ENCODE peak calls at places on chromosomes 5 and 9, in five cellular contexts. Q is heart left ventricle, D is PC-9, U is hepatocyte, Y is HL-60. J is an unnamed sample.

GRCh38 chr5:18141260-18141659 is 507.0 kb downstream of the TAF11L14 start:
- DNase-seq in Q (no peak), U (no peak), Y (no peak), D (no peak), J (no peak)

GRCh38 chr5:82793808-82794419 is 283.3 kb downstream of the TMEM167A start:
- DNase-seq in U (no peak), Y (no peak), D (no peak), Q (no peak), J (peak)

GRCh38 chr5:73853091-73853490 is 227.1 kb downstream of the ARHGEF28 start:
- DNase-seq in Q (no peak), U (no peak), Y (no peak), D (peak), J (peak)

GRCh38 chr5:19240150-19240549 is 747.9 kb downstream of the CDH18 start:
- DNase-seq in D (peak), Q (no peak), U (no peak), Y (no peak), J (no peak)

GRCh38 chr5:167778228-167778627 is 513.2 kb upstream of the WWC1 start:
- DNase-seq in D (no peak), Y (no peak), U (no peak), Q (no peak), J (no peak)

GRCh38 chr5:158869092-158869491 is 230.6 kb downstream of the EBF1 start:
- DNase-seq in Q (no peak), D (no peak), Y (no peak), U (no peak), J (no peak)

GRCh38 chr9:133341369-133342082 is 5.5 kb upstream of the SURF6 start:
- DNase-seq in Y (no peak), U (no peak), D (no peak), Q (peak), J (no peak)

GRCh38 chr5:83895860-83896259 is 175.2 kb upstream of the HAPLN1 start:
- DNase-seq in D (no peak), U (no peak), Q (no peak), Y (no peak), J (no peak)

GRCh38 chr5:55597014-55597981 is 62.5 kb upstream of the PLPP1 start:
- DNase-seq in D (no peak), U (peak), Y (no peak), Q (peak), J (no peak)

GRCh38 chr5:29148073-29148472 is 2045.4 kb upstream of the CDH6 start:
- DNase-seq in D (no peak), U (no peak), Q (no peak), Y (no peak), J (no peak)

GRCh38 chr9:137960496-137960895 is 82.9 kb downstream of the CACNA1B start:
- DNase-seq in U (no peak), D (no peak), Q (peak), Y (no peak), J (no peak)

GRCh38 chr5:62593331-62593730 is 14.7 kb downstream of the LRRC70 start:
- DNase-seq in U (no peak), Y (no peak), Q (no peak), D (no peak), J (no peak)

GRCh38 chr9:134637241-134637640 is 4.4 kb upstream of the COL5A1 start:
- DNase-seq in U (no peak), D (no peak), Y (no peak), Q (peak), J (no peak)

GRCh38 chr5:67393211-67393610 is 196.6 kb upstream of the CD180 start:
- DNase-seq in U (no peak), Y (no peak), D (no peak), Q (no peak), J (no peak)

GRCh38 chr9:32486839-32487562 is 39.0 kb downstream of the RIGI start:
- DNase-seq in D (no peak), Y (no peak), U (no peak), Q (no peak), J (no peak)

GRCh38 chr5:159911349-159911748 is 4.9 kb upstream of the ADRA1B start:
- DNase-seq in U (peak), Y (no peak), D (peak), Q (no peak), J (peak)

GRCh38 chr5:142412581-142412980 is 87.8 kb upstream of the SPRY4 start:
- DNase-seq in D (no peak), Y (no peak), U (no peak), Q (no peak), J (no peak)

GRCh38 chr9:120267929-120268328 is 312.0 kb downstream of the CDK5RAP2 start:
- DNase-seq in U (no peak), D (no peak), Y (no peak), Q (no peak), J (no peak)

GRCh38 chr5:93578813-93579560 is 2.0 kb downstream of the NR2F1-AS1 start:
- DNase-seq in U (no peak), Y (no peak), Q (peak), D (peak), J (peak)

GRCh38 chr5:138111937-138112336 is 27.3 kb downstream of the NME5 start:
- DNase-seq in Q (no peak), U (no peak), Y (no peak), D (peak), J (no peak)

GRCh38 chr5:149152317-149152746 is 11.0 kb downstream of the ABLIM3 start:
- DNase-seq in Y (no peak), Q (no peak), U (peak), D (no peak), J (peak)

GRCh38 chr5:88677502-88677901 is 205.5 kb downstream of the MEF2C start:
- DNase-seq in Q (no peak), U (no peak), D (no peak), Y (no peak), J (no peak)

GRCh38 chr5:160363122-160363521 is 7.3 kb downstream of the C1QTNF2 start:
- DNase-seq in Y (no peak), D (no peak), Q (no peak), U (peak), J (no peak)

GRCh38 chr5:56099346-56099745 is 104.6 kb upstream of the IL6ST start:
- DNase-seq in D (no peak), Q (no peak), Y (no peak), U (no peak), J (no peak)

GRCh38 chr5:135691116-135691515 is 112.3 kb upstream of the CXCL14 start:
- DNase-seq in Y (no peak), Q (no peak), U (peak), D (no peak), J (no peak)
- TF ChIP-seq CTCF in Y (no peak), Q (no peak), U (no peak), D (no peak), J (no peak)

GRCh38 chr5:8114597-8115266 is 245.8 kb downstream of the MTRR start:
- DNase-seq in U (no peak), Q (no peak), Y (no peak), D (no peak), J (no peak)
- TF ChIP-seq CTCF in U (no peak), Q (no peak), Y (no peak), D (no peak), J (no peak)

GRCh38 chr5:134413046-134413445 is 1.4 kb upstream of the CDKN2AIPNL start:
- DNase-seq in D (no peak), Q (no peak), Y (no peak), U (no peak), J (no peak)

GRCh38 chr5:134410822-134411221 is 859 bp downstream of the CDKN2AIPNL start:
- DNase-seq in D (no peak), Q (no peak), U (no peak), Y (no peak), J (no peak)

GRCh38 chr5:134409321-134409720 is 2.4 kb downstream of the CDKN2AIPNL start:
- DNase-seq in Q (no peak), D (no peak), Y (no peak), U (no peak), J (no peak)

GRCh38 chr5:134411228-134411545 is 494 bp downstream of the CDKN2AIPNL start:
- DNase-seq in D (no peak), Q (no peak), U (no peak), Y (no peak), J (no peak)

DNA sequence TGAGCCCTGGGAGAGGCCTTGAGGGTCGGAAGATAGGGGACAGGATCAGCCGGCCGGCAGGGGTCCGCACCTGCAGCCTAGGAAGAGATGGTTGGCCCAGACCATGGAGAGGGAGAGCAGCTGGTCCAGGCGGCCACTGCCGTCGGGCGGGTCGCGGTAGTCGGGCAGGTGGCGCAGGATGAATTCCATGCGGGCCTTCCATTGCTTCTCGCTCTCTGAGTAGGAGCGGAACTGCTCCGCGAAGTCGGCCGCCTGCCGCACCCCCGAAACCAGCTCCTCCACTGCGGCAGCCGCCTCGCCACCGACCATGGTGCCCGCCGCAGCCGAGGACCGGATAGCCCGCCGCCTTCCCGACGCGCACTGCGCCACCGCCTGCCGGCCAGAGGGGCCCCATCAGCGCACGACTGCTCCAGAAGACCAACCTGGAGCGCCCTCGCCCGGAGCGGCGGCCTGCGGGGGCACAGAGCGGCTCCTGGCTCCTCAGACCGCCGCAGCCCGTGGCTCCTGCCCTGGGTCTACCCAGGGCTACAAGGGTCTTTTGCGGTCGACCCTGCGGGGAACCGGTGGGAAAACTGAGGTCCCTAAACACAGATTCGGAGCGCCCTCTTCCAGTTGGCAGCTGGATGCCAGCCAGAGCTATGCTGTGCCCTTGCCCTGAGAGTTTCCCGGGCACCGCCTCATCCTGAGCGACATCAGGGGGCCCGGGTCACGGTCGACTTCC is at the start of gene CDKN2AIPNL:
- DNase-seq in D (peak), Q (peak), U (peak), Y (peak), J (peak)
- TF ChIP-seq CTCF in D (peak), Q (peak), U (peak), Y (no peak), J (peak)

GRCh38 chr9:129174724-129175514 is 3.1 kb downstream of the IER5L start:
- DNase-seq in Y (peak), Q (peak), U (peak), D (peak), J (peak)
- TF ChIP-seq CTCF in Y (no peak), Q (peak), U (no peak), D (no peak), J (no peak)

GRCh38 chr9:107340920-107341632 is 58.0 kb downstream of the RAD23B start:
- DNase-seq in U (peak), Q (peak), Y (peak), D (peak), J (peak)
- TF ChIP-seq CTCF in U (peak), Q (peak), Y (peak), D (peak), J (peak)

GRCh38 chr9:4069457-4070162 is 230.3 kb downstream of the GLIS3 start:
- DNase-seq in Y (no peak), U (no peak), D (no peak), Q (no peak), J (no peak)

GRCh38 chr9:4068914-4069313 is 231.0 kb downstream of the GLIS3 start:
- DNase-seq in Y (no peak), Q (no peak), D (no peak), U (no peak), J (no peak)

GRCh38 chr9:4070266-4070665 is 229.6 kb downstream of the GLIS3 start:
- DNase-seq in U (no peak), D (no peak), Y (no peak), Q (no peak), J (no peak)

GRCh38 chr9:4077499-4078102 is 222.3 kb downstream of the GLIS3 start:
- DNase-seq in U (peak), Y (no peak), D (no peak), Q (peak), J (peak)

GRCh38 chr9:4073371-4073770 is 226.5 kb downstream of the GLIS3 start:
- DNase-seq in U (no peak), Q (no peak), Y (no peak), D (no peak), J (peak)
- TF ChIP-seq CTCF in U (no peak), Q (no peak), Y (peak), D (peak), J (no peak)

GRCh38 chr9:114775121-114775520 is 30.7 kb downstream of the TNFSF15 start:
- DNase-seq in U (no peak), D (no peak), Q (no peak), Y (no peak), J (no peak)

GRCh38 chr9:114770991-114771390 is 34.8 kb downstream of the TNFSF15 start:
- DNase-seq in Q (no peak), U (no peak), D (no peak), Y (no peak), J (no peak)

GRCh38 chr9:114771901-114772300 is 33.9 kb downstream of the TNFSF15 start:
- DNase-seq in U (no peak), D (no peak), Y (no peak), Q (no peak), J (no peak)

GRCh38 chr9:114774504-114774903 is 31.3 kb downstream of the TNFSF15 start:
- DNase-seq in U (no peak), D (no peak), Y (no peak), Q (no peak), J (no peak)

DNA sequence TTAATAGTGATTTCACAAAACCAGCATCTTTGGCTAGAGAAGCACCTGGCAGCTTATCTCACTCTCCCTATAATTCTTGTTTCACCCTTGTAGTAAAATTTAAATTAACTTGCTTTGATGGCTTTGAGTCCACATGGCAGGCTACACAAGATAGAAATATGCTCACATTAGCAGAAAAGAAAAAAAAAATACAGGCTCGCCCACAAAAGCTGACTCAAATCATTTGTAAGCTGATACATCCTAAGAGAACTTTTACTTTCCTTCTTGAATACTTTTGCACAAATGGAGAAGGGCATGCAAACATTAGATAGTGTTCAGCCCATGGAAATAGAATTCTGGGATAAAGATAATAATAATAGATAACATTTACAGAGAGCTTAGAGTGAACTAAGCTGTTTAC is 36.2 kb downstream of the TNFSF15 start:
- DNase-seq in Y (no peak), U (no peak), Q (no peak), D (no peak), J (no peak)
- TF ChIP-seq CTCF in Y (no peak), U (no peak), Q (no peak), D (no peak), J (no peak)

GRCh38 chr5:107668933-107669542 is 1.7 kb downstream of the EFNA5 start:
- DNase-seq in D (no peak), Y (no peak), U (peak), Q (peak), J (no peak)
- TF ChIP-seq CTCF in D (no peak), Y (no peak), U (no peak), Q (no peak), J (no peak)

DNA sequence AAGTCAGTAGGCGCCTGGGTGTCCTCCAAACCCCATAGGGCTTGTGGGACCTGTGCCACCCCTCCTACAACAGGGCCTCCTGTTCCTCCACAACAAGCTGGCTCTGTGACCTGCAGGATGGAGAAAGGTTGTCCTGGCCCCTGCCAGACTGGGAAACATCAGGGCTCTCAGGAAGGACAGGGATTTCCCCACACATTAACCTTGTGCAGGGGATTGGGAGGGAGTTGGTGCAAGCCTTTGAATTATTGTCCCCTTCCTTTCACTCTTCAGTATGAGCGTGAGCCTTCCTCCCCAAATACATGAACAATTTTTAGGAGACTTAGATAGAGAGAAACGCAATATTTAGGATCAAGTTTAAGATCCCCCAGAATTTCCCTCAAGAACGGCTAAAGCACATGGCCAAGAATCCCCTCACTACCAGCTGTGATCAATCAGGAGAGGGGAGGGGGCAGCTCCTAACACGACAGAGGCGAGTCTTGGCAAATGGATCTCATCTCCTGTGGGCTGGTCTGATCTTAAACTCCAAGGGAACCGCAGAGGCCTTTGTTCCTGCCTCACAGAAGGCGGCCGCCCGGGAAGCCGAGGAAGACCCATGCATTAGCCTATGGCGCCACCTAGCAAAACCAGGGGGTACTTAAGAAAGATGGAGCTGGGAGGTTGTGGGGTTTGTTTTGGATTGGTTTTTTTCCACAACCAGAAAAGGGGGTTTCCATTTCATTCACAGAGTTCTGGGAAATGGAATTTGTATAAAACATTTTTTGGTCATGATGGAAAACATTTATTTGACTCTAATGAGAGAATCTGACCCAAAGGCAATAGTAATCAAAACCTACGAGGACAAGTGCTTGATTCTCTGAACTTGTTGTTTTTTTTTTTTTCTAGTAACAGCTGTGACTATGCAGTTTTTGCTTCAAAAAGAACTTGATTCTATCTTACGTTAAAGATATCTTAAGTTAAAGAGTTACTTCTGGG is 36.1 kb upstream of the OSMR start:
- DNase-seq in D (no peak), Y (peak), Q (peak), U (peak), J (peak)
- TF ChIP-seq CTCF in D (peak), Y (peak), Q (peak), U (peak), J (peak)

J was measured in Calu3.